ENCODE peak calls at places on chromosomes 7 and 10, in seven cellular contexts. D, U, Y, P, O, H and V are unnamed samples.

GRCh38 chr7:155864991-155865690 is 52.9 kb upstream of the SHH start:
- DNase-seq in Y (no peak), D (no peak), U (no peak), P (no peak), O (no peak), H (no peak), V (no peak)

GRCh38 chr7:32660936-32661335 is 165.6 kb downstream of the AVL9 start:
- DNase-seq in Y (no peak), D (no peak), O (no peak), U (no peak), P (no peak), H (no peak), V (no peak)

GRCh38 chr7:47819054-47819920 is 129.0 kb downstream of the PKD1L1 start:
- DNase-seq in U (peak; percentile 67), O (peak; percentile 34), H (peak; percentile 80), D (peak; percentile 49), P (peak; percentile 65), Y (peak; percentile 74), V (peak; percentile 61)

GRCh38 chr7:7231865-7232264 is 49.5 kb downstream of the C1GALT1 start:
- DNase-seq in P (peak; percentile 35), O (no peak), U (no peak), Y (no peak), D (no peak), H (no peak), V (no peak)

GRCh38 chr7:94514917-94515316 is 5.3 kb downstream of the CASD1 start:
- DNase-seq in O (no peak), Y (no peak), P (no peak), U (no peak), H (no peak), D (no peak), V (no peak)

GRCh38 chr7:151632750-151633515 is 113.2 kb upstream of the RHEB start:
- DNase-seq in Y (peak; percentile 43), O (no peak), D (no peak), U (no peak), P (peak; percentile 88), H (peak; percentile 79), V (no peak)

GRCh38 chr10:102289840-102290239 is 44.5 kb downstream of the GBF1 start:
- DNase-seq in O (no peak), H (no peak), U (no peak), D (no peak), P (no peak), Y (no peak), V (no peak)

GRCh38 chr10:83432296-83433045 is 706.8 kb upstream of the GHITM start:
- DNase-seq in D (no peak), U (no peak), H (peak; percentile 80), Y (no peak), P (no peak), O (no peak), V (no peak)

GRCh38 chr7:42650701-42651100 is 261.2 kb downstream of the C7orf25 start:
- DNase-seq in D (no peak), U (no peak), P (no peak), Y (no peak), H (no peak), O (no peak), V (no peak)

GRCh38 chr7:16585540-16585939 is 58.9 kb downstream of the LRRC72 start:
- DNase-seq in U (no peak), H (no peak), Y (no peak), O (no peak), P (no peak), D (no peak), V (no peak)

GRCh38 chr10:124384142-124384541 is 34.6 kb downstream of the OAT start:
- DNase-seq in O (no peak), Y (no peak), P (no peak), D (no peak), U (no peak), H (no peak), V (no peak)

GRCh38 chr7:114468844-114469243 is 54.2 kb downstream of the FOXP2 start:
- DNase-seq in O (no peak), D (no peak), Y (no peak), H (no peak), P (peak; percentile 50), U (no peak), V (no peak)

GRCh38 chr7:78939669-78940068 is 513.8 kb downstream of the MAGI2 start:
- DNase-seq in Y (no peak), P (no peak), O (no peak), D (no peak), H (peak; percentile 38), U (no peak), V (no peak)

GRCh38 chr10:1242975-1243374 is 186.8 kb downstream of the WDR37 start:
- DNase-seq in O (no peak), D (no peak), H (no peak), P (no peak), U (no peak), Y (no peak), V (no peak)

GRCh38 chr10:121088524-121088923 is 237.4 kb downstream of the WDR11 start:
- DNase-seq in U (no peak), Y (no peak), P (no peak), O (no peak), H (peak; percentile 54), D (peak; percentile 64), V (no peak)

GRCh38 chr7:30434140-30434799 is 44.3 kb downstream of the NOD1 start:
- DNase-seq in Y (no peak), D (no peak), O (no peak), P (no peak), H (no peak), U (no peak), V (no peak)

GRCh38 chr7:44681645-44682044 is 67.0 kb upstream of the ZMIZ2 start:
- DNase-seq in H (no peak), P (no peak), Y (no peak), U (no peak), D (no peak), O (no peak), V (no peak)

GRCh38 chr7:105521027-105521730 is 892 bp downstream of the PUS7 start:
- DNase-seq in O (no peak), U (peak; percentile 18), P (peak; percentile 60), Y (peak; percentile 66), D (peak; percentile 59), H (peak; percentile 82), V (no peak)

GRCh38 chr7:83947260-83947659 is 247.3 kb downstream of the SEMA3A start:
- DNase-seq in U (no peak), H (no peak), P (peak; percentile 42), D (peak; percentile 43), O (peak; percentile 19), Y (peak; percentile 19), V (no peak)

GRCh38 chr10:113029055-113029440 is 79.0 kb downstream of the TCF7L2 start:
- DNase-seq in Y (no peak), O (no peak), D (no peak), H (peak; percentile 48), U (no peak), P (no peak), V (no peak)

GRCh38 chr10:23338155-23338828 is 6.3 kb downstream of the C10orf67 start:
- DNase-seq in D (no peak), H (peak; percentile 68), O (peak; percentile 27), U (no peak), Y (no peak), P (no peak), V (no peak)

GRCh38 chr10:116792772-116793171 is 50.4 kb upstream of the HSPA12A start:
- DNase-seq in P (no peak), U (no peak), O (no peak), H (no peak), D (no peak), Y (no peak), V (no peak)

GRCh38 chr7:158649279-158649678 is 55.3 kb downstream of the NCAPG2 start:
- DNase-seq in Y (peak; percentile 80), O (no peak), U (no peak), D (no peak), H (peak; percentile 88), P (no peak), V (no peak)

GRCh38 chr7:116569737-116570136 is 44.9 kb downstream of the CAV1 start:
- DNase-seq in Y (peak; percentile 21), P (no peak), O (no peak), D (no peak), H (peak; percentile 53), U (no peak), V (no peak)

GRCh38 chr7:66522518-66522917 is 106.2 kb upstream of the KCTD7 start:
- DNase-seq in D (no peak), U (no peak), P (peak; percentile 32), Y (no peak), H (no peak), O (no peak), V (no peak)

GRCh38 chr7:15602236-15602635 is 40.4 kb upstream of the AGMO start:
- DNase-seq in Y (no peak), O (no peak), U (no peak), P (no peak), D (no peak), H (peak; percentile 3), V (no peak)